ENCODE peak calls at places on chromosome 15, in nine cellular contexts. One of them, this sample, is unnamed.
A peak's percentile ranks its signal among the peaks of the same experiment; 100 is the strongest.

GRCh38 chr15:33608714-33609113 is 297.9 kb downstream of the RYR3 start:
- DNase-seq in IMR-90: no peak
- DNase-seq in psoas muscle: no peak
- DNase-seq in body of pancreas: no peak
- DNase-seq in heart right ventricle: no peak
- DNase-seq in right cardiac atrium: no peak
- DNase-seq in Panc1: no peak
- DNase-seq in upper lobe of right lung: no peak
- DNase-seq in gastrocnemius medialis: no peak
- DNase-seq in this sample: no peak

GRCh38 chr15:26028086-26028740 is 165.1 kb upstream of the ATP10A start:
- DNase-seq in IMR-90: no peak
- DNase-seq in psoas muscle: no peak
- DNase-seq in body of pancreas: no peak
- DNase-seq in heart right ventricle: no peak
- DNase-seq in right cardiac atrium: no peak
- DNase-seq in Panc1: no peak
- DNase-seq in upper lobe of right lung: no peak
- DNase-seq in gastrocnemius medialis: no peak
- DNase-seq in this sample: no peak

GRCh38 chr15:48374472-48374871 is 43.2 kb downstream of the DUT start:
- DNase-seq in IMR-90: peak; percentile 22
- DNase-seq in psoas muscle: no peak
- DNase-seq in body of pancreas: no peak
- DNase-seq in heart right ventricle: no peak
- DNase-seq in right cardiac atrium: no peak
- DNase-seq in Panc1: no peak
- DNase-seq in upper lobe of right lung: no peak
- DNase-seq in gastrocnemius medialis: no peak
- DNase-seq in this sample: no peak

GRCh38 chr15:96363692-96364091 is 33.2 kb downstream of the NR2F2 start:
- DNase-seq in IMR-90: no peak
- DNase-seq in psoas muscle: no peak
- DNase-seq in body of pancreas: no peak
- DNase-seq in heart right ventricle: no peak
- DNase-seq in right cardiac atrium: no peak
- DNase-seq in Panc1: no peak
- DNase-seq in upper lobe of right lung: no peak
- DNase-seq in gastrocnemius medialis: no peak
- DNase-seq in this sample: no peak

GRCh38 chr15:65939901-65940617 is 70.8 kb downstream of the RAB11A start:
- DNase-seq in IMR-90: peak; percentile 79
- DNase-seq in psoas muscle: no peak
- DNase-seq in body of pancreas: no peak
- DNase-seq in heart right ventricle: peak; percentile 30
- DNase-seq in right cardiac atrium: no peak
- DNase-seq in Panc1: no peak
- DNase-seq in upper lobe of right lung: no peak
- DNase-seq in gastrocnemius medialis: no peak
- DNase-seq in this sample: no peak

GRCh38 chr15:92625297-92625980 is 30.1 kb downstream of the FAM174B start:
- DNase-seq in IMR-90: peak; percentile 42
- DNase-seq in psoas muscle: no peak
- DNase-seq in body of pancreas: no peak
- DNase-seq in heart right ventricle: no peak
- DNase-seq in right cardiac atrium: no peak
- DNase-seq in Panc1: no peak
- DNase-seq in upper lobe of right lung: no peak
- DNase-seq in gastrocnemius medialis: no peak
- DNase-seq in this sample: no peak

GRCh38 chr15:95988574-95988887 is 342.0 kb upstream of the NR2F2 start:
- DNase-seq in IMR-90: peak; percentile 50
- DNase-seq in psoas muscle: no peak
- DNase-seq in body of pancreas: no peak
- DNase-seq in heart right ventricle: no peak
- DNase-seq in right cardiac atrium: peak; percentile 28
- DNase-seq in Panc1: no peak
- DNase-seq in upper lobe of right lung: no peak
- DNase-seq in gastrocnemius medialis: no peak
- DNase-seq in this sample: no peak

GRCh38 chr15:77409259-77410156 is 10.4 kb downstream of the PEAK1 start:
- DNase-seq in IMR-90: no peak
- DNase-seq in psoas muscle: no peak
- DNase-seq in body of pancreas: no peak
- DNase-seq in heart right ventricle: no peak
- DNase-seq in right cardiac atrium: no peak
- DNase-seq in Panc1: no peak
- DNase-seq in upper lobe of right lung: no peak
- DNase-seq in gastrocnemius medialis: no peak
- DNase-seq in this sample: no peak

GRCh38 chr15:55900019-55900418 is 93.4 kb downstream of the NEDD4 start:
- DNase-seq in IMR-90: no peak
- DNase-seq in psoas muscle: no peak
- DNase-seq in body of pancreas: no peak
- DNase-seq in heart right ventricle: no peak
- DNase-seq in right cardiac atrium: no peak
- DNase-seq in Panc1: no peak
- DNase-seq in upper lobe of right lung: no peak
- DNase-seq in gastrocnemius medialis: peak; percentile 55
- DNase-seq in this sample: no peak

GRCh38 chr15:33007295-33007855 is 187.1 kb downstream of the FMN1 start:
- DNase-seq in IMR-90: peak; percentile 35
- DNase-seq in psoas muscle: no peak
- DNase-seq in body of pancreas: no peak
- DNase-seq in heart right ventricle: no peak
- DNase-seq in right cardiac atrium: no peak
- DNase-seq in Panc1: no peak
- DNase-seq in upper lobe of right lung: no peak
- DNase-seq in gastrocnemius medialis: no peak
- DNase-seq in this sample: no peak

GRCh38 chr15:33243869-33244268 is 49.4 kb upstream of the FMN1 start:
- DNase-seq in IMR-90: peak; percentile 44
- DNase-seq in psoas muscle: no peak
- DNase-seq in body of pancreas: no peak
- DNase-seq in heart right ventricle: no peak
- DNase-seq in right cardiac atrium: no peak
- DNase-seq in Panc1: no peak
- DNase-seq in upper lobe of right lung: no peak
- DNase-seq in gastrocnemius medialis: no peak
- DNase-seq in this sample: no peak

GRCh38 chr15:90205886-90206285 is 4.8 kb downstream of the SEMA4B start:
- DNase-seq in IMR-90: no peak
- DNase-seq in psoas muscle: no peak
- DNase-seq in body of pancreas: no peak
- DNase-seq in heart right ventricle: no peak
- DNase-seq in right cardiac atrium: peak; percentile 42
- DNase-seq in Panc1: no peak
- DNase-seq in upper lobe of right lung: no peak
- DNase-seq in gastrocnemius medialis: no peak
- DNase-seq in this sample: no peak
- H3K4me1 ChIP-seq in IMR-90: peaks cover 4% of the 10 kb centered on the region
- H3K4me1 ChIP-seq in psoas muscle: peaks cover 10% of the 10 kb centered on the region
- H3K4me1 ChIP-seq in body of pancreas: peaks cover 57% of the 10 kb centered on the region
- H3K4me1 ChIP-seq in heart right ventricle: peaks cover 60% of the 10 kb centered on the region
- H3K4me1 ChIP-seq in right cardiac atrium: peaks cover 18% of the 10 kb centered on the region
- H3K4me1 ChIP-seq in Panc1: peaks cover 68% of the 10 kb centered on the region
- H3K4me1 ChIP-seq in upper lobe of right lung: peaks cover 19% of the 10 kb centered on the region
- H3K4me1 ChIP-seq in gastrocnemius medialis: peaks cover 10% of the 10 kb centered on the region
- H3K4me1 ChIP-seq in this sample: peaks cover 20% of the 10 kb centered on the region

GRCh38 chr15:39746714-39747276 is 35.8 kb downstream of the FSIP1 start:
- DNase-seq in IMR-90: no peak
- DNase-seq in psoas muscle: no peak
- DNase-seq in body of pancreas: no peak
- DNase-seq in heart right ventricle: no peak
- DNase-seq in right cardiac atrium: no peak
- DNase-seq in Panc1: no peak
- DNase-seq in upper lobe of right lung: no peak
- DNase-seq in gastrocnemius medialis: no peak
- DNase-seq in this sample: no peak

GRCh38 chr15:39746176-39746575 is 36.5 kb downstream of the FSIP1 start:
- DNase-seq in IMR-90: peak; percentile 23
- DNase-seq in psoas muscle: no peak
- DNase-seq in body of pancreas: no peak
- DNase-seq in heart right ventricle: no peak
- DNase-seq in right cardiac atrium: no peak
- DNase-seq in Panc1: no peak
- DNase-seq in upper lobe of right lung: no peak
- DNase-seq in gastrocnemius medialis: no peak
- DNase-seq in this sample: no peak

GRCh38 chr15:39744334-39745103 is 38.1 kb downstream of the FSIP1 start:
- DNase-seq in IMR-90: no peak
- DNase-seq in psoas muscle: no peak
- DNase-seq in body of pancreas: no peak
- DNase-seq in heart right ventricle: no peak
- DNase-seq in right cardiac atrium: no peak
- DNase-seq in Panc1: no peak
- DNase-seq in upper lobe of right lung: no peak
- DNase-seq in gastrocnemius medialis: no peak
- DNase-seq in this sample: no peak

GRCh38 chr15:39743611-39744010 is 39.0 kb downstream of the FSIP1 start:
- DNase-seq in IMR-90: no peak
- DNase-seq in psoas muscle: no peak
- DNase-seq in body of pancreas: no peak
- DNase-seq in heart right ventricle: no peak
- DNase-seq in right cardiac atrium: no peak
- DNase-seq in Panc1: no peak
- DNase-seq in upper lobe of right lung: no peak
- DNase-seq in gastrocnemius medialis: no peak
- DNase-seq in this sample: no peak

DNA sequence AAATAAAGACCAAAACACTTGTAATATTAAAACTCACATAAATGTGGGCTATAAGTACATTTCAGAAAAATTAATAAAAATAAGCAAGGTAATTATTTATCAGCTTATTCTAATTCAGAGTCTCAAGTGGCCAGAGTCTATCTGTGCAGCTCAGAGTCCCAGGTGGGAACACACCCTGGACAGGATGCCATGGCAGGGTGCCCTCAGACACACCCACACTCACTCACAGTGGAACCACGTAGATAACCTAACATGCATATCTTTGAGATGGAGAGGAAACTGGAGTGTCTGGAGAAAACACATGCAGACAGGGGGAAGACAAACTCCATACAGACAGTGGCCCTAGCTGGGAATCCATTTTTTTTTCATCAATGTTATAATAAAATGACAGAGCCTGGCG is 37.2 kb downstream of the FSIP1 start:
- DNase-seq in IMR-90: no peak
- DNase-seq in psoas muscle: no peak
- DNase-seq in body of pancreas: no peak
- DNase-seq in heart right ventricle: no peak
- DNase-seq in right cardiac atrium: no peak
- DNase-seq in Panc1: no peak
- DNase-seq in upper lobe of right lung: no peak
- DNase-seq in gastrocnemius medialis: no peak
- DNase-seq in this sample: no peak
- H3K27ac ChIP-seq in IMR-90: no peak overlapping the region
- H3K27ac ChIP-seq in psoas muscle: no peak overlapping the region
- H3K27ac ChIP-seq in body of pancreas: no peak overlapping the region
- H3K27ac ChIP-seq in heart right ventricle: no peak overlapping the region
- H3K27ac ChIP-seq in right cardiac atrium: no peak overlapping the region
- H3K27ac ChIP-seq in Panc1: no peak overlapping the region
- H3K27ac ChIP-seq in upper lobe of right lung: no peak overlapping the region
- H3K27ac ChIP-seq in gastrocnemius medialis: no peak overlapping the region
- H3K27ac ChIP-seq in this sample: no peak overlapping the region

GRCh38 chr15:70669006-70669602 is 94.3 kb downstream of the UACA start:
- DNase-seq in IMR-90: no peak
- DNase-seq in psoas muscle: no peak
- DNase-seq in body of pancreas: no peak
- DNase-seq in heart right ventricle: no peak
- DNase-seq in right cardiac atrium: no peak
- DNase-seq in Panc1: no peak
- DNase-seq in upper lobe of right lung: no peak
- DNase-seq in gastrocnemius medialis: no peak
- DNase-seq in this sample: no peak
- H3K4me3 ChIP-seq in IMR-90: no peak overlapping the region
- H3K4me3 ChIP-seq in psoas muscle: no peak overlapping the region
- H3K4me3 ChIP-seq in body of pancreas: no peak overlapping the region
- H3K4me3 ChIP-seq in heart right ventricle: no peak overlapping the region
- H3K4me3 ChIP-seq in right cardiac atrium: no peak overlapping the region
- H3K4me3 ChIP-seq in Panc1: no peak overlapping the region
- H3K4me3 ChIP-seq in upper lobe of right lung: no peak overlapping the region
- H3K4me3 ChIP-seq in gastrocnemius medialis: no peak overlapping the region
- H3K4me3 ChIP-seq in this sample: no peak overlapping the region

GRCh38 chr15:72495007-72495406 is 20.9 kb downstream of the ARIH1 start:
- DNase-seq in IMR-90: no peak
- DNase-seq in psoas muscle: no peak
- DNase-seq in body of pancreas: no peak
- DNase-seq in heart right ventricle: no peak
- DNase-seq in right cardiac atrium: no peak
- DNase-seq in Panc1: no peak
- DNase-seq in upper lobe of right lung: no peak
- DNase-seq in gastrocnemius medialis: no peak
- DNase-seq in this sample: no peak
- H3K4me1 ChIP-seq in IMR-90: peaks cover 8% of the 10 kb centered on the region
- H3K4me1 ChIP-seq in psoas muscle: peaks cover 79% of the 10 kb centered on the region
- H3K4me1 ChIP-seq in body of pancreas: peaks cover 51% of the 10 kb centered on the region
- H3K4me1 ChIP-seq in heart right ventricle: peaks cover 77% of the 10 kb centered on the region
- H3K4me1 ChIP-seq in right cardiac atrium: peaks cover 5% of the 10 kb centered on the region
- H3K4me1 ChIP-seq in Panc1: no peaks in the 10 kb centered on the region
- H3K4me1 ChIP-seq in upper lobe of right lung: peaks cover 53% of the 10 kb centered on the region
- H3K4me1 ChIP-seq in gastrocnemius medialis: peaks cover 67% of the 10 kb centered on the region
- H3K4me1 ChIP-seq in this sample: peaks cover 21% of the 10 kb centered on the region

This sample was measured in effector memory CD4-positive, alpha-beta T cell.